ENCODE peak calls at places on chromosomes 4 and X, in ten cellular contexts. N, L, M, O, Y, H, B, I, S and A are unnamed samples. For H3K4me1, the result is how much of the 10 kb centered on the place peaks cover.

GRCh38 chr4:24809376-24809775 is 14.0 kb downstream of the SOD3 start:
- DNase-seq in N (no peak), L (peak), M (no peak), O (no peak), Y (peak), H (no peak), B (no peak), I (no peak), S (no peak), A (no peak)

GRCh38 chr4:60617731-60618130 is 582.4 kb upstream of the ADGRL3 start:
- DNase-seq in N (no peak), L (no peak), M (no peak), O (no peak), Y (no peak), H (no peak), B (no peak), I (no peak), S (no peak), A (no peak)

GRCh38 chr4:74157116-74157742 is 689 bp upstream of the MTHFD2L start:
- DNase-seq in N (no peak), L (no peak), M (no peak), O (no peak), Y (no peak), H (no peak), B (peak), I (peak), S (no peak), A (no peak)

GRCh38 chr4:8224596-8225289 is 25.7 kb downstream of the SH3TC1 start:
- DNase-seq in N (no peak), L (no peak), M (no peak), O (no peak), Y (no peak), H (no peak), B (no peak), I (no peak), S (peak), A (no peak)

GRCh38 chr4:98469776-98470175 is 188.6 kb downstream of the TSPAN5 start:
- DNase-seq in N (no peak), L (no peak), M (no peak), O (no peak), Y (no peak), H (no peak), B (no peak), I (no peak), S (no peak), A (no peak)

GRCh38 chrX:10636337-10636736 is 16.0 kb upstream of the MID1 start:
- DNase-seq in N (peak), L (no peak), M (peak), O (no peak), Y (peak), H (no peak), B (no peak), I (no peak), S (no peak), A (peak)

GRCh38 chr4:136935305-136935704 is 597.0 kb downstream of the PCDH18 start:
- DNase-seq in N (no peak), L (no peak), M (no peak), O (no peak), Y (no peak), H (no peak), B (no peak), I (no peak), S (no peak), A (no peak)

GRCh38 chr4:75248770-75249467 is 265.3 kb downstream of the RCHY1 start:
- DNase-seq in N (peak), L (no peak), M (no peak), O (no peak), Y (no peak), H (no peak), B (no peak), I (no peak), S (no peak), A (peak)

GRCh38 chrX:118872102-118872566 is 48.5 kb downstream of the ZCCHC12 start:
- DNase-seq in N (peak), L (peak), M (peak), O (no peak), Y (peak), H (no peak), B (no peak), I (no peak), S (no peak), A (peak)

GRCh38 chrX:149962010-149962409 is 23.7 kb upstream of the EOLA2 start:
- DNase-seq in N (no peak), L (no peak), M (no peak), O (no peak), Y (no peak), H (no peak), B (no peak), I (no peak), S (no peak), A (no peak)

GRCh38 chr4:42628740-42629139 is 28.2 kb downstream of the ATP8A1 start:
- DNase-seq in N (no peak), L (no peak), M (no peak), O (no peak), Y (peak), H (peak), B (no peak), I (no peak), S (no peak), A (peak)

GRCh38 chr4:19227701-19228100 is 1024.0 kb upstream of the SLIT2 start:
- DNase-seq in N (no peak), L (no peak), M (no peak), O (no peak), Y (no peak), H (no peak), B (no peak), I (no peak), S (no peak), A (no peak)

GRCh38 chr4:188242041-188242440 is 102.8 kb downstream of the TRIML1 start:
- DNase-seq in N (no peak), L (no peak), M (no peak), O (no peak), Y (no peak), H (no peak), B (no peak), I (no peak), S (no peak), A (no peak)

GRCh38 chrX:97850911-97851310 is 967.2 kb downstream of the RPA4 start:
- DNase-seq in N (no peak), L (no peak), M (no peak), O (no peak), Y (no peak), H (no peak), B (no peak), I (no peak), S (no peak), A (no peak)

GRCh38 chr4:3307891-3308575 is 15.2 kb downstream of the RGS12 start:
- DNase-seq in N (no peak), L (no peak), M (no peak), O (no peak), Y (no peak), H (no peak), B (no peak), I (no peak), S (peak), A (no peak)

GRCh38 chrX:24025741-24026402 is 1.1 kb downstream of the KLHL15 start:
- DNase-seq in N (peak), L (peak), M (peak), O (no peak), Y (peak), H (no peak), B (no peak), I (peak), S (no peak), A (peak)

GRCh38 chr4:22345678-22346077 is 170.2 kb downstream of the ADGRA3 start:
- DNase-seq in N (no peak), L (no peak), M (peak), O (no peak), Y (no peak), H (no peak), B (no peak), I (no peak), S (no peak), A (no peak)

GRCh38 chrX:119381349-119381944 is 17.7 kb upstream of the SLC25A43 start:
- DNase-seq in N (no peak), L (no peak), M (no peak), O (no peak), Y (no peak), H (no peak), B (no peak), I (no peak), S (no peak), A (no peak)

GRCh38 chrX:24479924-24480722 is 15.0 kb downstream of the PDK3 start:
- DNase-seq in N (no peak), L (no peak), M (peak), O (peak), Y (peak), H (no peak), B (no peak), I (no peak), S (peak), A (peak)

GRCh38 chrX:110204986-110205385 is 112.9 kb downstream of the AMMECR1 start:
- DNase-seq in N (peak), L (no peak), M (no peak), O (no peak), Y (no peak), H (no peak), B (no peak), I (peak), S (no peak), A (no peak)

GRCh38 chr4:52789774-52790173 is 38.5 kb upstream of the ERVMER34-1 start:
- DNase-seq in N (no peak), L (no peak), M (no peak), O (no peak), Y (no peak), H (no peak), B (no peak), I (no peak), S (no peak), A (no peak)

GRCh38 chr4:47075919-47076318 is 44.6 kb downstream of the GABRB1 start:
- DNase-seq in N (no peak), L (no peak), M (no peak), O (no peak), Y (no peak), H (no peak), B (no peak), I (no peak), S (no peak), A (no peak)

GRCh38 chr4:145103496-145103895 is 5.4 kb downstream of the ABCE1 start:
- DNase-seq in N (no peak), L (no peak), M (no peak), O (no peak), Y (no peak), H (no peak), B (no peak), I (no peak), S (no peak), A (no peak)

GRCh38 chr4:71290074-71290473 is 48.7 kb upstream of the SLC4A4 start:
- DNase-seq in N (peak), L (no peak), M (no peak), O (no peak), Y (no peak), H (no peak), B (no peak), I (peak), S (no peak), A (no peak)

GRCh38 chrX:74949717-74950116 is 24.5 kb upstream of the NEXMIF start:
- DNase-seq in N (no peak), L (no peak), M (no peak), O (no peak), Y (no peak), H (no peak), B (no peak), I (no peak), S (no peak), A (no peak)

GRCh38 chr4:103773691-103774231 is 54.0 kb upstream of the TACR3 start:
- DNase-seq in N (no peak), L (no peak), M (no peak), O (no peak), Y (no peak), H (no peak), B (no peak), I (no peak), S (no peak), A (no peak)

GRCh38 chr4:184476660-184477059 is 2.3 kb upstream of the IRF2 start:
- DNase-seq in N (no peak), L (no peak), M (no peak), O (no peak), Y (no peak), H (no peak), B (no peak), I (no peak), S (peak), A (no peak)

GRCh38 chrX:153597351-153597750 is 1.6 kb downstream of the CCNQ start:
- DNase-seq in N (no peak), L (no peak), M (no peak), O (no peak), Y (no peak), H (no peak), B (no peak), I (no peak), S (no peak), A (no peak)

GRCh38 chr4:152652102-152652501 is 27.7 kb downstream of the TMEM154 start:
- DNase-seq in N (no peak), L (no peak), M (no peak), O (no peak), Y (no peak), H (no peak), B (no peak), I (no peak), S (no peak), A (no peak)

GRCh38 chrX:38991656-38992558 is 190.6 kb downstream of the MID1IP1 start:
- DNase-seq in N (peak), L (no peak), M (no peak), O (no peak), Y (no peak), H (no peak), B (no peak), I (no peak), S (no peak), A (peak)

GRCh38 chrX:68177542-68177941 is 255.8 kb downstream of the OPHN1 start:
- DNase-seq in N (peak), L (no peak), M (no peak), O (no peak), Y (no peak), H (no peak), B (no peak), I (peak), S (no peak), A (no peak)

GRCh38 chr4:105600951-105601350 is 48.5 kb downstream of the ARHGEF38 start:
- DNase-seq in N (no peak), L (no peak), M (no peak), O (no peak), Y (no peak), H (no peak), B (no peak), I (no peak), S (no peak), A (no peak)

GRCh38 chr4:176791591-176792347 is 953 bp downstream of the VEGFC start:
- DNase-seq in N (peak), L (no peak), M (peak), O (no peak), Y (no peak), H (peak), B (no peak), I (no peak), S (no peak), A (no peak)

GRCh38 chr4:140243345-140243753 is 89.4 kb upstream of the MAML3 start:
- DNase-seq in N (no peak), L (no peak), M (no peak), O (no peak), Y (peak), H (no peak), B (no peak), I (no peak), S (no peak), A (peak)

DNA sequence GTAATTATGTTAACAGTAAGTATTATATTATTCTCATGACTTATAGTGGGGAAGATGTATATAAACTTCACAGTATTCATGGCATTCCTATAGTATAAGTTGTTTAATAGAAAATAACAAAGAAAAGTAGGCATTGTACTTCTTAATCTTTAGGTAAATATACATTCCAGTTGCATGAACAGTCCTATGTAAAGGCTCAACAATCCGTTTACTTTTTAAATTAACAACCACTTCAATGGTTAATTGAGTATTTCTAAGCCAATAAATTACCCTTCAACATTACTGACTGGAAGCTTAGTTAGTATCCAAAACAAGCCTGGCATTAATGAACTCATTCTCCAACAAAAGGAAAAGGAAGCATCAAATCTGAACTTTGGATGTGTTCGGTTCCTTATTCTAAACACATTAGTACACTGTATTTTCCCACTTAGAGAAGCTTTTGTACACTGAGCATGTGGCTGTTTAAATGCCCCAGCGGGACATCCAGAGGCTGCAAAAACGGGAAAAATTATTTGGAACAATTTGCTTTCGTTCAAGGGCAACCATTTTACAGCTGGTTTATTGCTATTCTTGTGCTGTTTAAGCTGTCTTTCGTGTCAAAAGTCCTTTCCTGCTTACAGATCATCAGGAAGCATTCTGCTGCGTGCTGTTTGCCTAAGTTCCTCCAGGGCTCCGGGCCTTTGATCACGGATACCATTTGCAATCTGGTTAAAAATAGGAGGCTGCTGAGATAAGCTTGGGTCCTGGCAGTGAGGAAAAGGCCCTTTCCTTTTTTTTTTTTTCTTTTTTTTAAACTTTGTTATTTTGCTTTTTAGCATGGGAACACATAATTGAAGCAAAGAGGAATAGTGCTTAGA is 460.3 kb downstream of the SPRY1 start:
- DNase-seq in N (no peak), L (peak), M (peak), O (no peak), Y (peak), H (peak), B (peak), I (peak), S (no peak), A (peak)
- H3K4me3 ChIP-seq in N (no peak), L (no peak), M (no peak), O (no peak), Y (no peak), H (peak), B (peak), I (peak), S (no peak), A (no peak)

GRCh38 chrX:142249721-142250120 is 44.6 kb upstream of the MAGEC2 start:
- DNase-seq in N (peak), L (no peak), M (no peak), O (no peak), Y (no peak), H (no peak), B (no peak), I (no peak), S (no peak), A (no peak)

GRCh38 chrX:142250502-142250901 is 45.4 kb upstream of the MAGEC2 start:
- DNase-seq in N (peak), L (no peak), M (no peak), O (no peak), Y (no peak), H (no peak), B (no peak), I (no peak), S (no peak), A (no peak)

DNA sequence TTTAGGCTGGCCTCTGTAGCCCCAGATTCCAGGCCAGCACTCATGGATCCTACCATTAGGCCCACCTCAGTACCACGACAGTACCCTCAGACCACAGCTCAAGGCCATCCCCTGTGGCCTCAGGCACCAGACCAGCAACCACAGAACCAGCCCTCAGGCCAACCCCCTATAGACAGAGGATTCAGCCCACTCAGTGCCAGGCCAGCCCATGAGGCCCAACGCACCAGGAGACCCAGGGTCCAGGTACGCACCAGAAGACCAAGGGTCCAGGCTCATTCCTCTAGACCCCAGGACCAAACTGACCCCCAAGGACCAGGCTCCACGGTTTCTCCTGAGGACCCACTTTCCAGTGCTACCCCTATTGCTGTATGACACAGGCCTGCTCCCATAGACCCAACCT is 39.5 kb upstream of the MAGEC2 start:
- DNase-seq in N (no peak), L (no peak), M (no peak), O (no peak), Y (no peak), H (no peak), B (no peak), I (no peak), S (no peak), A (no peak)
- H3K4me1 ChIP-seq in N (under half), L (under half), M (under half), O (under half), Y (under half), H (under half), B (under half), I (under half), S (under half), A (under half)

DNA sequence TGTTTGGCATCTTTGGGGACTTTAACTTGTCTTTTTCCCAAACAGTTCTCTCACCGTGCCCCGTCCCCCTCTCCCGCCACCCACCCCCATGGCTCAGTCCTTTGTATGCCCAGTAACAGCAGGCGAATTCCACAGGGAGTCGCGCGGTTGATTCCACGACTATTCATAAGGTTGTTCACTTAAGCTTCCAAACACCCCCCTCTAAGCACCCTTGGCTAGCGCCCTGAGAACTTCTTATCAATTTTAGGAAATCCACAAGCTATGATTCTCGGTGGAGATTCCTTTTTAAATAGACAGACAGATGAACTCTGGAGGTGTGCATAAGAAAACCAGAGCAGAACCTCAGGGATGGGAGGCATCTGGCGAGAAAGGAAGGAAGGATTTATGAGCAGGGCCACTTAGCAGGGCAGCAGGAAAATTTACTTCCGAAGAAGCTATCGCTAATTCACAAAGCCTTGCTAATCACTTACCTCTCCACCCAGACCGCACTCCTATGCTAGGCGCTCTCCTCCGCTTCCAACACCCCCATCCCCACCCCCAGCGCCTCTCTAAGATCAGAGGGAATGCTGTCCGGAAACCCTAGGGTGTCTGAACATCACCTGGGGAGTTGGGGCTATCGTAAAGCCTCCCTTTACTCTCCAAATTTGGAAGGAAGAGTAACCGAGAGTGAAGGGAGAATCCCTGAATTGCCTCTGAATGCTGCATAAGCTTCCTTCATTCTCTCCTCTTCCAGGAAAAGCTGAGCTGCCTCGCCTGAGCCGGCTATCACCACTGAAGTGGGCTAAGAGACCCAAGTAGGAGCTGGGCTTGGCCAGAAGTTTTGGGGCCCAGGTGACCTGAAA is 1.7 kb downstream of the UNC5C start:
- DNase-seq in N (peak), L (no peak), M (no peak), O (no peak), Y (no peak), H (no peak), B (no peak), I (no peak), S (no peak), A (no peak)
- H3K27ac ChIP-seq in N (peak), L (peak), M (peak), O (no peak), Y (peak), H (no peak), B (no peak), I (no peak), S (no peak), A (peak)

GRCh38 chr4:57018930-57019329 is 40.2 kb downstream of the POLR2B start:
- DNase-seq in N (no peak), L (no peak), M (no peak), O (no peak), Y (no peak), H (no peak), B (no peak), I (no peak), S (no peak), A (no peak)

DNA sequence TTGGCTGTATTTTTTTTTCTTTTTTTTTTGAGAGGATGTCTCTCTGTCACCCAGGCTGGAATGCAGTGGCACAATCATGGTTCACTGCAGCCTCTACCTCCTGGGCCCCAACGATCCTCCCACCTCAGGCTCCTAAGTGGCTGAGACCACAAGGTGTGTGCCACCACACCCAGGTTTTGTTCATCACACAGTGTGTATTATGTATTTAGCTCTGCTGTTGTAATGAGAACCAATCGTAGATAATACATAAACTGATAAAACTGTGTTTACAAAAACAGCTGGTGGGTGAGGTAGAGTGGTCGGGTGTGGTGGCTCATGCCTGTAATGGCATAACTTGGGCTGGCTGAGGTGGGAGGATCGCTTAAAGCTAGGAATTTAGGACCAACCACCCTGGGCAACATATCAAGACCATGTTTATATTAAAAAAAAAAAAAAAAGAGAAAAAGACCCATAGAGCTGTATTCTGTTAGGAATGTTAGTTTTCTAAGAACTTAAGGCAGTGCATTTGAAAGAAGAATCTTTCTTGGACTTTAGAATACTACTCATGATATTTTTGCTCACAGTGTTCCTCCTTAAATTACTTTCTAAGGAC is 34.9 kb downstream of the POLR2B start:
- DNase-seq in N (no peak), L (no peak), M (no peak), O (no peak), Y (no peak), H (no peak), B (no peak), I (no peak), S (no peak), A (peak)
- H3K4me3 ChIP-seq in N (no peak), L (no peak), M (no peak), O (no peak), Y (no peak), H (no peak), B (no peak), I (no peak), S (no peak), A (no peak)